ENCODE peak calls at places on chromosomes 3 and 15, in eight cellular contexts. B is left colon; L is activated naive CD8-positive, alpha-beta T cell treated with anti-CD3 and anti-CD28 coated beads, Interleukin-2, amount 50 U/mL, for 24 hours; P is AG08396; C is activated gamma-delta T cell treated with Interleukin-2 at 50 U/mL for 16 hours; Y is right lobe of liver; K is cerebellum; H is ureter. W is an unnamed sample.

GRCh38 chr3:133992951-133993595 is 36.7 kb downstream of the SLCO2A1 start:
- DNase-seq in B (no peak), L (no peak), P (no peak), C (no peak), Y (no peak), K (no peak), H (no peak), W (no peak)

GRCh38 chr15:101308604-101309435 is 13.8 kb upstream of the SNRPA1 start:
- DNase-seq in B (no peak), L (no peak), P (no peak), C (no peak), Y (no peak), K (no peak), H (no peak), W (no peak)

GRCh38 chr15:83106994-83107840 is at the start of gene TM6SF1:
- DNase-seq in B (no peak), L (peak), P (peak), C (peak), Y (peak), K (no peak), H (no peak), W (peak)

GRCh38 chr3:159928692-159929091 is 59.9 kb upstream of the IL12A start:
- DNase-seq in B (no peak), L (no peak), P (peak), C (no peak), Y (no peak), K (no peak), H (no peak), W (no peak)

GRCh38 chr3:149717391-149718056 is 34.8 kb downstream of the COMMD2 start:
- DNase-seq in B (no peak), L (peak), P (peak), C (no peak), Y (no peak), K (peak), H (peak), W (no peak)

GRCh38 chr3:190217081-190217480 is 96.4 kb upstream of the P3H2 start:
- DNase-seq in B (no peak), L (no peak), P (no peak), C (no peak), Y (no peak), K (no peak), H (no peak), W (no peak)

GRCh38 chr3:69838217-69838616 is 99.0 kb downstream of the MITF start:
- DNase-seq in B (no peak), L (no peak), P (peak), C (no peak), Y (no peak), K (no peak), H (no peak), W (no peak)

GRCh38 chr15:87712211-87712610 is 544.3 kb downstream of the NTRK3 start:
- DNase-seq in B (no peak), L (no peak), P (no peak), C (no peak), Y (no peak), K (no peak), H (no peak), W (no peak)

GRCh38 chr3:67109651-67110204 is 111.6 kb downstream of the KBTBD8 start:
- DNase-seq in B (no peak), L (no peak), P (peak), C (no peak), Y (no peak), K (no peak), H (no peak), W (no peak)

GRCh38 chr15:44810237-44810636 is 73.9 kb downstream of the TRIM69 start:
- DNase-seq in B (no peak), L (no peak), P (no peak), C (no peak), Y (no peak), K (no peak), H (no peak), W (no peak)

GRCh38 chr3:43180027-43180426 is 74.1 kb upstream of the POMGNT2 start:
- DNase-seq in B (peak), L (no peak), P (peak), C (peak), Y (no peak), K (no peak), H (no peak), W (no peak)

GRCh38 chr3:110814170-110815007 is 257.2 kb upstream of the NECTIN3 start:
- DNase-seq in B (no peak), L (peak), P (peak), C (peak), Y (no peak), K (no peak), H (no peak), W (no peak)

GRCh38 chr3:46692566-46692983 is 904 bp downstream of the ALS2CL start:
- DNase-seq in B (peak), L (no peak), P (no peak), C (no peak), Y (peak), K (no peak), H (peak), W (no peak)

GRCh38 chr15:99117563-99118257 is 12.8 kb downstream of the SYNM start:
- DNase-seq in B (no peak), L (no peak), P (no peak), C (no peak), Y (no peak), K (no peak), H (no peak), W (peak)

GRCh38 chr3:193347507-193348501 is 30.7 kb downstream of the ATP13A5 start:
- DNase-seq in B (no peak), L (no peak), P (no peak), C (no peak), Y (no peak), K (no peak), H (no peak), W (no peak)

GRCh38 chr3:111867889-111868426 is 8.9 kb downstream of the PHLDB2 start:
- DNase-seq in B (no peak), L (no peak), P (no peak), C (no peak), Y (no peak), K (no peak), H (no peak), W (no peak)

GRCh38 chr3:197224034-197224444 is 74.4 kb downstream of the DLG1 start:
- DNase-seq in B (no peak), L (no peak), P (peak), C (no peak), Y (no peak), K (peak), H (no peak), W (no peak)

GRCh38 chr3:189778340-189778950 is 147.3 kb downstream of the TP63 start:
- DNase-seq in B (no peak), L (no peak), P (no peak), C (no peak), Y (no peak), K (no peak), H (no peak), W (no peak)

GRCh38 chr15:99436472-99437314 is 129.1 kb upstream of the MEF2A start:
- DNase-seq in B (no peak), L (no peak), P (no peak), C (peak), Y (no peak), K (no peak), H (no peak), W (no peak)

GRCh38 chr15:67186226-67186649 is 68.2 kb downstream of the AAGAB start:
- DNase-seq in B (no peak), L (no peak), P (no peak), C (no peak), Y (no peak), K (no peak), H (no peak), W (peak)

GRCh38 chr3:112984485-112984884 is 6.3 kb upstream of the GTPBP8 start:
- DNase-seq in B (no peak), L (no peak), P (no peak), C (peak), Y (no peak), K (no peak), H (no peak), W (no peak)